ENCODE peak calls at places on chromosome 12, in four cellular contexts. One of them, this sample, is unnamed.

GRCh38 chr12:46875095-46875494 is 49.3 kb upstream of the SLC38A4 start:
- DNase-seq in fibroblast of mammary gland: no peak
- DNase-seq in cardiac fibroblast: no peak
- DNase-seq in astrocyte of the cerebellum: no peak
- DNase-seq in this sample: no peak

GRCh38 chr12:51388066-51388799 is 3.0 kb downstream of the GALNT6 start:
- DNase-seq in fibroblast of mammary gland: peak
- DNase-seq in cardiac fibroblast: peak
- DNase-seq in astrocyte of the cerebellum: peak
- DNase-seq in this sample: peak

GRCh38 chr12:53325539-53326061 is 4.2 kb upstream of the AAAS start:
- DNase-seq in fibroblast of mammary gland: peak
- DNase-seq in cardiac fibroblast: no peak
- DNase-seq in astrocyte of the cerebellum: no peak
- DNase-seq in this sample: no peak

GRCh38 chr12:106629797-106630669 is 47.2 kb downstream of the RFX4 start:
- DNase-seq in fibroblast of mammary gland: peak
- DNase-seq in cardiac fibroblast: peak
- DNase-seq in astrocyte of the cerebellum: peak
- DNase-seq in this sample: no peak

GRCh38 chr12:54164402-54165145 is 24.2 kb downstream of the SMUG1 start:
- DNase-seq in fibroblast of mammary gland: no peak
- DNase-seq in cardiac fibroblast: no peak
- DNase-seq in astrocyte of the cerebellum: no peak
- DNase-seq in this sample: no peak

GRCh38 chr12:99649551-99649950 is 2.0 kb downstream of the GARIN6 start:
- DNase-seq in fibroblast of mammary gland: no peak
- DNase-seq in cardiac fibroblast: no peak
- DNase-seq in astrocyte of the cerebellum: no peak
- DNase-seq in this sample: no peak

GRCh38 chr12:70449074-70449757 is 83.1 kb downstream of the KCNMB4 start:
- DNase-seq in fibroblast of mammary gland: peak
- DNase-seq in cardiac fibroblast: no peak
- DNase-seq in astrocyte of the cerebellum: no peak
- DNase-seq in this sample: no peak

GRCh38 chr12:101490286-101490920 is 15.3 kb downstream of the SPIC start:
- DNase-seq in fibroblast of mammary gland: no peak
- DNase-seq in cardiac fibroblast: no peak
- DNase-seq in astrocyte of the cerebellum: no peak
- DNase-seq in this sample: no peak

GRCh38 chr12:79844693-79845092 is 90.2 kb downstream of the PPP1R12A start:
- DNase-seq in fibroblast of mammary gland: peak
- DNase-seq in cardiac fibroblast: peak
- DNase-seq in astrocyte of the cerebellum: peak
- DNase-seq in this sample: peak

DNA sequence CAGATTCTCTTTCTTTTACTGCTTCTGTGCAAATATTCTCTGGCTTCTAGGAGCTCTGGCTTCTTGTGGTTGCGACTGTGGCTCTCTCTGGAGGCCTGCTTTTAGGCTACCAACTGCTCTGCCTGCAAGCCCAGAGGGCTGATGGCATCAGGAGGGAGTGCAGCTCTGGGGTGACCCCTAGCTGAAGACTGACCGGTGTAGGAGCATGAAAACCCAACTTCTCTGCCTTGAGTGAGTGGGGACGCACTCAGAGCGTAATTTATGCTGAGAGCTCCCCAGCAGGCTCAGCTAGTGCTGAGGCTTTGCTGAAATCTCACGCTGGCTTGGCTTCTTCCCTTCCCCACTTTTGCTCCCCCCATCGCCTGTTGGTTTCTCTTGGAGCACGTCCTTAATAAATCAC is 29.9 kb upstream of the RBM19 start:
- DNase-seq in fibroblast of mammary gland: no peak
- DNase-seq in cardiac fibroblast: no peak
- DNase-seq in astrocyte of the cerebellum: no peak
- DNase-seq in this sample: no peak
- TF ChIP-seq CTCF in fibroblast of mammary gland: no peak
- TF ChIP-seq CTCF in cardiac fibroblast: no peak
- TF ChIP-seq CTCF in astrocyte of the cerebellum: no peak
- TF ChIP-seq CTCF in this sample: no peak

DNA sequence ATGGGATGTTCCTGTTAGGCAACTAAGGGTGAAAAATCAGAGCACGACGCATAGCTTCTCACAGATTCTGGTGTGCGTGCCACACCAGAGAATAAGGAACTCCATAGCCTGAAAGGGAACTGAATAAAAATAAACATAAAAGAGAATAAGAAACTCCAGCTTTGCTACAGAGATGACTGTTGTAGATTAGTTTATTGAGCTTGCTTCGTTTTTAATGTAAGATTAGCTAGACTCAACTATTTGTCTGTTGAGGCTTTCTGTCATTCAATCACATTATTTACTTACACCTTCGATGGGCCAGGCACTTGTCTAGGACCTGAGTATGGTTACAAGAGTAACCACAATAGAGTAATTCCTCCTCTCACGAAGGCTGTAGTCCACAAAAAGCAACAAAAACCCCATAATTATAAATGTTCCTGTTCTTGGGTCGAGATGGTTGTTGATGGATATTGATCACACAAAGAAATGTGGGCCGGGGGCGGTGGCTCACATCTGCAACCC is 807 bp upstream of the ZCCHC8 start:
- DNase-seq in fibroblast of mammary gland: no peak
- DNase-seq in cardiac fibroblast: no peak
- DNase-seq in astrocyte of the cerebellum: no peak
- DNase-seq in this sample: no peak
- H3K4me3 ChIP-seq in fibroblast of mammary gland: peak
- H3K4me3 ChIP-seq in cardiac fibroblast: no peak
- H3K4me3 ChIP-seq in astrocyte of the cerebellum: peak
- H3K4me3 ChIP-seq in this sample: no peak

DNA sequence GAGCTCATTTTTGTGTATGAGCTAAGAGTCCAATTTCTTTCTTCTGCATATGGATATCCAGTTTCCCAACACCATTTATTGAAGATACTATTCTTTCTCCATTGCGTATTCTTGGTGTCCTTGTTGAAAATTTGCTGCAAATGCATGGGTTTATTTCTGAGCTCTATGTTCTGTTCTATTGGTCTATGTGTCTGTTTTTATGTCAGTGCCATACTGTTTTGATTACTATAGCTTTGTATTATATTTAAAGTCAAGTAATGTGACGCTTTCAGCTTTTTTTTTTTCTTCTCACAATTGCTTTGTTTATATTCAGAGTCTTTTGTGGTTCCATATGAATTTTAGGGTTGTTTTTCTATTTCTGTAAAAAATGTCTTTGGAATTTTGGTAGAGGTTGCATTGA is 247.1 kb upstream of the TBX3 start:
- DNase-seq in fibroblast of mammary gland: no peak
- DNase-seq in cardiac fibroblast: no peak
- DNase-seq in astrocyte of the cerebellum: no peak
- DNase-seq in this sample: no peak
- TF ChIP-seq CTCF in fibroblast of mammary gland: no peak
- TF ChIP-seq CTCF in cardiac fibroblast: no peak
- TF ChIP-seq CTCF in astrocyte of the cerebellum: no peak
- TF ChIP-seq CTCF in this sample: no peak

DNA sequence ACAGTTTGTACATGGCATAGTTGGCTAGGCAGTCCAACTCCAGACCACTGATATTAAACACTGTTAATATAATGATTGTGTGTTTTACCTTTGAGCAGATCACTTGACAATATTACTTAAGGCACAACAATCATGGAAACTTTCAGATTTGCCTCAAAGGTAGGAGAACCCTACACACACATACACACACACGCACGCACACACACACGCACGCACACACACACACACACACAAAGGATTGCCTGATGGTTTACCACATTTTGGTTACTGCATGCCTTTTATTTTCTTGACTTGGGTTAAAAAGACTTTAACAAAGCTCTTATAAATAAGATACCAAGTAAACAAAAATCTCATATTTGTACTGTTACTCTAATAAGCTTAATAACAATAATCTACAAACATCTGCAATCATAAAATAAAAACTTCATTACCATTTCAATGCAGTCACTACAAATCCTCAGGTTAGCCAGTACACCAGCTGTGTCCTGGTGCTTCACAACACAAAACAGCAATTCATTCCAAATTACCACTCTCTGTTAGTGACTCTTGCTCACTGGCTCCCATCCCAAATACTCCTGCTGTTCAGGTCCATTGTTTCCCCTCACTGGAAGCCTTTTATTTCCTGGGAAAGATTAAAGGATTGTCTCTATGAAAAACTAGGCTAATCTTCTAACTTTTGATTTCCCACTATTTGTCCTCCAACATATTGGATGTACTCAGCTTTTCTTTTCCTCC is 175.2 kb upstream of the ATP2B1 start:
- DNase-seq in fibroblast of mammary gland: peak
- DNase-seq in cardiac fibroblast: peak
- DNase-seq in astrocyte of the cerebellum: peak
- DNase-seq in this sample: no peak
- H3K4me3 ChIP-seq in fibroblast of mammary gland: no peak
- H3K4me3 ChIP-seq in cardiac fibroblast: no peak
- H3K4me3 ChIP-seq in astrocyte of the cerebellum: no peak
- H3K4me3 ChIP-seq in this sample: no peak

DNA sequence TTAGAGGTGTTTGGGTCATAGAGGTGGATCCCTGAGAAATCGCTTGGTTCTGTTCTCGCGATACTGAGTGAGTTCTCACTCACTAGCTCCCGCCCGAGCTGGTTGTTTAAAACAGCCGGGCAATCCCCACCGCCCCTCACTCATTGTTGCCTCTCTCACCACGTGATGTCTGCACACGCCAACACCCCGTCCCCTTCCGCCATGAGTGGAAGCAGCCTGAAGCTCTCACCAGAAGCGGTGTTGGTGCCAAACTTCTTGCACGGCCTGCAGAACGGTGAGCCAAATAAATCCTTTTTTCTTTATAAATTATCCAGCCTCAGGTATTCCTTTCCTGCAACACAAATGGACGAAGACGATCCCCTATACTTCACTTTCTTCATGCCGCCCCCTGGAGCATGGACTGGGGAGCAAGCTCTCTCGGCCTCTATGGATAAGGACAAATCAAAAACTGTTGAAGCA is 45.4 kb upstream of the CCND2 start:
- DNase-seq in fibroblast of mammary gland: no peak
- DNase-seq in cardiac fibroblast: no peak
- DNase-seq in astrocyte of the cerebellum: no peak
- DNase-seq in this sample: no peak
- TF ChIP-seq CTCF in fibroblast of mammary gland: no peak
- TF ChIP-seq CTCF in cardiac fibroblast: no peak
- TF ChIP-seq CTCF in astrocyte of the cerebellum: no peak
- TF ChIP-seq CTCF in this sample: no peak

GRCh38 chr12:124592481-124593160 is 25.2 kb upstream of the NCOR2 start:
- DNase-seq in fibroblast of mammary gland: no peak
- DNase-seq in cardiac fibroblast: no peak
- DNase-seq in astrocyte of the cerebellum: no peak
- DNase-seq in this sample: no peak

GRCh38 chr12:124592050-124592449 is 24.6 kb upstream of the NCOR2 start:
- DNase-seq in fibroblast of mammary gland: peak
- DNase-seq in cardiac fibroblast: peak
- DNase-seq in astrocyte of the cerebellum: peak
- DNase-seq in this sample: no peak

GRCh38 chr12:124588018-124588634 is 20.7 kb upstream of the NCOR2 start:
- DNase-seq in fibroblast of mammary gland: no peak
- DNase-seq in cardiac fibroblast: no peak
- DNase-seq in astrocyte of the cerebellum: no peak
- DNase-seq in this sample: no peak

GRCh38 chr12:124588689-124589318 is 21.4 kb upstream of the NCOR2 start:
- DNase-seq in fibroblast of mammary gland: peak
- DNase-seq in cardiac fibroblast: peak
- DNase-seq in astrocyte of the cerebellum: no peak
- DNase-seq in this sample: no peak

DNA sequence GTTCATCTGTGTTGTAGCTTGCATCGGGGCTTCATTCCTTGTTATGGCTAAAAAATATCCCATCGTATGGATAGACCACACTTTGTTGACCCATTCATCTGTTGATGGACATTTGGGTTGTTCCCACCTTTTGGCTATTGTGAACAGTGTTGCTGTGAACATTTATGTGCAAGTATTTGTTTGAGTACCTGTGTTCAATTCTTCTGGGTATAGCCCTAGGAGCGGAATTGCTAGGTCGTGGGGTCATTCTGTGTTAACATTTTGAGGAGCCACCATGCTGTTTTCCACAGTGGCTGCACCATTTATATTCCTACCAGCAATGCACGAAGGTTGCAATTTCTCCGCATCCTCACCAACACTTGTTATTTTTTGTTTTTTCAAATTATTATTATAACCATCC is 23.0 kb upstream of the NCOR2 start:
- DNase-seq in fibroblast of mammary gland: no peak
- DNase-seq in cardiac fibroblast: no peak
- DNase-seq in astrocyte of the cerebellum: no peak
- DNase-seq in this sample: no peak
- H3K4me3 ChIP-seq in fibroblast of mammary gland: no peak
- H3K4me3 ChIP-seq in cardiac fibroblast: no peak
- H3K4me3 ChIP-seq in astrocyte of the cerebellum: no peak
- H3K4me3 ChIP-seq in this sample: no peak

DNA sequence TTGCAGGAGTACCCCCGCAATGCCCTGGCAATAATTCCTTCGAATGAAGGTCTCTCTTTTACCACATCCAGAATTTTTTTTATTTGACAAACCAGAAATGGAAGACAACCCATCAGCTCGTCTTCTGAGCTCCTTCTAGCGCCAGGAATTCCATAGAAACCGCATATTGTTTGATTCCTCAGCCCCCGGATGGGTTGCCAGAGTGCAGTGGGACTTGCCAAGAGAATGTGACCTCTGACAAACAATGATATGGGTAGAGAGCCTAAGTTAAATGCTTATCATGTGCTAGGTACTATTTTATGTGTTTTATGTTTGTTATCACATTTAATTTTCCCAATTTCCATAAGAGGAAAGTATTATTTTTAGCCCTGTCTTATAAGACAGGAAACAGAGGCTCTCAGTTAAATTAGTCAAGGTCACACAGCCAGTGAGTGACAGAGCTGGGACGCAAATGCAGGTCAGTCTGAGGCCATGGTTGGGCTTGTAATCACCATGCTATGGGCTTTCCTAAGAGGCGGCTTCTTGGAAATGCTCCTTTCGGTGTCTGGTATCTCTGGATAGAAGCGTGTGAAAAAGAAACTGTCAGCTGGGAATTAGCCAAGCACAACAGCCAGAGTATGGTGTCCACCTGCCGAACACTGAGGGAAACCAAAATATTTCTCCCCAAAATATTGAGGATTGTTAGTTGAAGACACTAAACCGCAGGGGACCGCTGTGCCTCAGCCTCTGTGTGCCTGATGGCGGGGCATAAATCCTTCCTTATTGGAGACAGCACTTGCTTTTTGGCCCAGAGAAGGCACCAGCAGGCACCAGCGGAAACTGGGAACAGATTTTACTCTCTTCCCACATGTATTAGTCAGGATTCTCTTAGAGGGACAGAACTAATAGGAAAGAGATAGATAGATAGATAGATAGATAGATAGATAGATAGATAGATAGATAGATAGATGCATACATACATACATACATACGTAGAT is 29.4 kb upstream of the ETFBKMT start:
- DNase-seq in fibroblast of mammary gland: peak
- DNase-seq in cardiac fibroblast: peak
- DNase-seq in astrocyte of the cerebellum: peak
- DNase-seq in this sample: no peak
- TF ChIP-seq CTCF in fibroblast of mammary gland: no peak
- TF ChIP-seq CTCF in cardiac fibroblast: no peak
- TF ChIP-seq CTCF in astrocyte of the cerebellum: no peak
- TF ChIP-seq CTCF in this sample: no peak

DNA sequence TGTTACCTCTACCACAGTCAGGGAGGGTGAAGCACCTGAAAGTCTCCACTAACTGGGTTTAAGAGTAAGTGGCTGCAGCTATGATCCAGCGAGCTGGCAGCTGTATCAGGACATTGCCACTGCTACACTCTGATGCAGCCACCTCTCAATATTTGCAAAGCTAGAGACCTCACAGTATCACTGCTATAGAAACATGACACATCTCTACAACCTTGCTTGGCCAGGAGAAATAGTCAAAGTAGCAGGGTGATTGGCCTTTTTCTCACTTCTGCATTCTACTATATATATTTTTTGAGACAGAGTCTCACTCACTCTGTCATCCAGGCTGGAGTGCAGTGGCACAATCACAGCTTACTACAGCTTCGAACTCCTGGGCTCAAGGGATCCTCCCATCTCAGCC is 9.3 kb upstream of the FMNL3 start:
- DNase-seq in fibroblast of mammary gland: no peak
- DNase-seq in cardiac fibroblast: no peak
- DNase-seq in astrocyte of the cerebellum: no peak
- DNase-seq in this sample: no peak
- H3K4me3 ChIP-seq in fibroblast of mammary gland: no peak
- H3K4me3 ChIP-seq in cardiac fibroblast: no peak
- H3K4me3 ChIP-seq in astrocyte of the cerebellum: no peak
- H3K4me3 ChIP-seq in this sample: no peak

This sample was measured in AG09309.